ENCODE peak calls at places on chromosomes 6 and 20, in five cellular contexts. M, O, V, D and T are unnamed samples.

GRCh38 chr6:34425498-34426410 is at the start of gene RPS10:
- DNase-seq in D (peak), O (peak), M (peak), V (peak), T (peak)

GRCh38 chr20:1893721-1894470 is 1.3 kb upstream of the SIRPA start:
- DNase-seq in M (no peak), O (no peak), V (no peak), D (no peak), T (no peak)

GRCh38 chr6:135048915-135049314 is 5.7 kb downstream of the HBS1L start:
- DNase-seq in D (no peak), V (no peak), O (no peak), M (no peak), T (no peak)

GRCh38 chr6:12490904-12491571 is 200.9 kb downstream of the EDN1 start:
- DNase-seq in M (peak), O (no peak), V (no peak), D (no peak), T (peak)

GRCh38 chr6:122839477-122839876 is 50.4 kb downstream of the SMPDL3A start:
- DNase-seq in V (no peak), D (no peak), M (peak), O (peak), T (peak)

GRCh38 chr20:33401922-33402369 is 627 bp upstream of the CDK5RAP1 start:
- DNase-seq in M (peak), O (no peak), V (no peak), D (no peak), T (no peak)

GRCh38 chr20:22924949-22925612 is 110.0 kb upstream of the SSTR4 start:
- DNase-seq in O (no peak), M (no peak), V (no peak), D (no peak), T (no peak)

GRCh38 chr6:53959717-53960116 is 151.5 kb upstream of the MLIP start:
- DNase-seq in M (no peak), D (no peak), O (no peak), V (no peak), T (no peak)

GRCh38 chr6:21340563-21340962 is 253.0 kb upstream of the SOX4 start:
- DNase-seq in M (no peak), O (no peak), V (no peak), D (no peak), T (peak)

DNA sequence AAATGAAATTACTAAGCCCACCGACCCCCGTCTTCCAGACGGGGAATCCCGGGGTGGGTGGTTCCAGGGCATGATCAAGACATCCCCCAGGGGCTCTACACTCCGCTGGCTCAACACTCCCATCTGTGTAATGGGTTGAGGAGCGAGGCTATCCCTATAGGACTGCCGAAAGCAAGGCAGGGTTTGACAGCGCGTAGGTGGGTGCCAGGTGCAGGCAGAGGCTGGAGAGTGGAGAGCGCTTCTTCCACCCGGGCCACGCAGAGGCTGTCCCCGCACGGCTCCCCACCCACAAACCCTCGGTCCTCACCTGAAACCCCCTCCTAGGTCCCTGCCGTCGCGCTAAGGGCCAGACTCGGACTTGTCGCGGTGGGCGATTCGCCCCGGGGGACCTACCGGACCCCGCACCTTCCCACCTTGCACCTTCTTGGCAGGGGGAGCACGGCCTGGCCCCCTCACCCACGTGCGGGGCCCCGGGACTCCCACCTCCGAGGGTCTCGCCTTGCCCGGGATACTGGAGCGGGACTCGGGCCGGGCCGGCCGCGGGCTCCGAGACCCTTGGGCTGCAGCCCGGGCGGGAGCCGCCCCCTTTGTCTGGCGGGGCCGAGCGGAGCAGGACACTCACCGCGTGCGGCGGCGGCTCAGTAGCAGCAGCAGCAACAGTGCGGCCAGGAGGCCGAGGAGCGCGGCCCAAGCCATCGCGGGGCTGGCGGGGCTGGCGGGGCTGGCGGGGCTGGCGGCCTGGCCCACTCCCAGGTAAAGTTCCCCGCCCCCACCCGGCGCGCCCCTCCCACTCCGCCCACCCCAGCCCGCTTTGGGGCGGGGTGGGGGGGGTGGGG is at the start of gene PTGIS:
- DNase-seq in D (no peak), O (no peak), M (no peak), V (no peak), T (no peak)
- H3K4me3 ChIP-seq in D (no peak), O (no peak), M (no peak), V (peak), T (peak)

GRCh38 chr6:111200823-111201134 is 113.5 kb downstream of the SLC16A10 start:
- DNase-seq in V (no peak), D (no peak), M (no peak), O (no peak), T (no peak)
- TF ChIP-seq CTCF in V (no peak), D (no peak), M (no peak), O (no peak), T (no peak)

GRCh38 chr20:63536997-63537524 is at the start of gene PTK6:
- DNase-seq in D (peak), O (no peak), V (no peak), M (peak), T (no peak)
- H3K4me3 ChIP-seq in D (peak), O (peak), V (peak), M (peak), T (peak)

DNA sequence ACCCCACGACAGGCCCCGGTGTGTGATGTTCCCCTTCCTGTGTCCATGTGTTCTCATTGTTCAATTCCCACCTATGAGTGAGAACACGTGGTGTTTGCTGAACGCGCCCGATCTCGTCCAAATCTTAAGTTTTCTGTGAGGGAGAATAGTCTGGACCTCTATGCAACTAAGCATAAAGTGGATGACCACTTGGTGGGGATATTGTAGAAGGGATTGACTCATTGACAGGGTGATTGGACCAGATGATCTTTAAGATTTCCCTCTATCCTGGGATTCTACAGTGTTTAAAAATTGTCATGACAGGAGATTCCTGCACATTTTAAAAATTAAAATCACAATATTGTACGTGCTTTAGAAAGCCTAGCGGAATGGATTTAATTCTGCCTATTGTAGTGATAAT is 141.3 kb downstream of the TRMT11 start:
- DNase-seq in D (no peak), V (no peak), O (no peak), M (no peak), T (no peak)
- TF ChIP-seq CTCF in D (no peak), V (no peak), O (no peak), M (no peak), T (no peak)

GRCh38 chr6:11214438-11214837 is 18.0 kb downstream of the NEDD9 start:
- DNase-seq in D (no peak), M (no peak), O (no peak), V (no peak), T (no peak)
- H3K4me3 ChIP-seq in D (no peak), M (no peak), O (no peak), V (no peak), T (no peak)

GRCh38 chr6:38649744-38650143 is 10.0 kb upstream of the BTBD9 start:
- DNase-seq in O (no peak), D (no peak), M (no peak), V (no peak), T (no peak)

GRCh38 chr6:38644951-38645350 is 5.2 kb upstream of the BTBD9 start:
- DNase-seq in D (no peak), V (no peak), O (no peak), M (no peak), T (no peak)

GRCh38 chr6:38650207-38650752 is 10.6 kb upstream of the BTBD9 start:
- DNase-seq in V (no peak), D (no peak), O (no peak), M (no peak), T (no peak)

GRCh38 chr6:38648629-38649028 is 8.9 kb upstream of the BTBD9 start:
- DNase-seq in V (no peak), D (no peak), O (no peak), M (no peak), T (no peak)

DNA sequence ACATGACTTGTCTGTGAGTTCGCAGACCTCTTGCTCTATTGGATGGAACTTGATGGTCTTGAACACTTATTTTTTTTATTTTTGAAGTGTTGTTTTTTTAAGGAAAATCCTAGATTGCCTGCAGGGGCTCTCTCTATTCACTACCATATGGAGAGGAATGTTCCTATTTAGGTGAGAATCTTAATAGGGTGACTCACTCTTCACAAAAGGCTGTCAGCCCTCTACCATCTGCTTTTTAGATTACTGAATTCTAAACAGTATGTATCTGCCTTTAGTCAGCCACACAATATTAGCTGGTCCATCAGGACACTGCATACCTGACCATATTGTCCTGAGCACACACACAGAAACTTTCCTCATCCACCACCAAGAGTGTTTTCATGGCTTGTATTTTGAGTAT is 6.4 kb upstream of the BTBD9 start:
- DNase-seq in O (no peak), M (peak), V (no peak), D (no peak), T (peak)
- TF ChIP-seq CTCF in O (no peak), M (no peak), V (no peak), D (no peak), T (no peak)

GRCh38 chr6:86070151-86070550 is 427.5 kb upstream of the SYNCRIP start:
- DNase-seq in D (no peak), O (no peak), V (no peak), M (no peak), T (no peak)
- H3K4me3 ChIP-seq in D (no peak), O (no peak), V (no peak), M (no peak), T (no peak)

GRCh38 chr6:160221423-160221822 is 37.2 kb downstream of the SLC22A2 start:
- DNase-seq in D (no peak), O (no peak), V (no peak), M (peak), T (no peak)
- TF ChIP-seq CTCF in D (no peak), O (no peak), V (no peak), M (peak), T (no peak)